ENCODE peak calls at places on chromosome 4, in seven cellular contexts. G, D, O, V, U, Z and L are unnamed samples.

GRCh38 chr4:6716958-6717655 is 1.1 kb downstream of the BLOC1S4 start:
- DNase-seq in D (peak; percentile 59), Z (no peak), U (peak; percentile 34), O (no peak), G (no peak), V (no peak), L (no peak)

GRCh38 chr4:70158576-70158975 is 4.5 kb downstream of the PRR27 start:
- DNase-seq in U (no peak), O (no peak), V (no peak), D (no peak), Z (no peak), G (no peak), L (peak; percentile 34)

GRCh38 chr4:41318839-41319530 is 62.3 kb downstream of the UCHL1 start:
- DNase-seq in O (peak; percentile 72), Z (peak; percentile 58), D (peak; percentile 52), U (no peak), V (peak; percentile 62), G (peak; percentile 61), L (no peak)

GRCh38 chr4:78417603-78418002 is 134.0 kb upstream of the ANXA3 start:
- DNase-seq in U (no peak), O (peak; percentile 57), G (no peak), D (no peak), Z (peak; percentile 50), V (no peak), L (no peak)

GRCh38 chr4:30901781-30902479 is 181.8 kb downstream of the PCDH7 start:
- DNase-seq in Z (no peak), D (no peak), V (no peak), G (peak; percentile 10), O (no peak), U (no peak), L (no peak)

GRCh38 chr4:8869879-8870646 is 1.6 kb downstream of the HMX1 start:
- DNase-seq in D (no peak), V (no peak), O (no peak), U (no peak), G (no peak), Z (peak; percentile 52), L (no peak)

GRCh38 chr4:89939464-89939863 is 44.8 kb downstream of the MMRN1 start:
- DNase-seq in Z (no peak), O (no peak), V (no peak), D (no peak), U (no peak), G (no peak), L (no peak)

GRCh38 chr4:81459233-81459632 is 12.5 kb downstream of the RASGEF1B start:
- DNase-seq in D (no peak), G (no peak), U (no peak), Z (no peak), O (no peak), V (no peak), L (no peak)

GRCh38 chr4:55255171-55255570 is 90.9 kb upstream of the SRD5A3 start:
- DNase-seq in O (peak; percentile 80), G (peak; percentile 84), U (peak; percentile 42), V (no peak), D (peak; percentile 84), Z (no peak), L (no peak)

GRCh38 chr4:5656415-5656814 is 51.9 kb downstream of the EVC2 start:
- DNase-seq in D (no peak), V (no peak), O (no peak), G (no peak), U (no peak), Z (no peak), L (no peak)

GRCh38 chr4:122537388-122538135 is 81.0 kb upstream of the IL2 start:
- DNase-seq in G (no peak), D (no peak), Z (no peak), V (no peak), O (no peak), U (no peak), L (no peak)

GRCh38 chr4:74628808-74629616 is 165.3 kb downstream of the BTC start:
- DNase-seq in O (no peak), G (peak; percentile 73), Z (no peak), U (peak; percentile 26), V (no peak), D (peak; percentile 58), L (no peak)

GRCh38 chr4:4618846-4619245 is 77.0 kb upstream of the STX18 start:
- DNase-seq in U (no peak), D (no peak), V (no peak), O (no peak), Z (no peak), G (no peak), L (no peak)

GRCh38 chr4:128241425-128241913 is 46.1 kb downstream of the PGRMC2 start:
- DNase-seq in D (peak; percentile 93), U (peak; percentile 99), G (peak; percentile 92), Z (no peak), V (no peak), O (peak; percentile 57), L (no peak)

GRCh38 chr4:41358626-41359025 is 101.9 kb downstream of the UCHL1 start:
- DNase-seq in G (peak; percentile 24), O (no peak), U (no peak), V (no peak), Z (no peak), D (peak; percentile 38), L (no peak)

GRCh38 chr4:104022871-104023270 is 303.1 kb upstream of the TACR3 start:
- DNase-seq in U (no peak), G (no peak), D (no peak), O (no peak), V (no peak), Z (no peak), L (no peak)

GRCh38 chr4:16124232-16124631 is 40.4 kb upstream of the PROM1 start:
- DNase-seq in U (no peak), G (no peak), D (no peak), O (no peak), V (no peak), Z (peak; percentile 18), L (no peak)

GRCh38 chr4:127124919-127125318 is 507.8 kb upstream of the INTU start:
- DNase-seq in Z (no peak), O (peak; percentile 28), G (peak; percentile 12), D (peak; percentile 40), U (peak; percentile 24), V (no peak), L (no peak)

GRCh38 chr4:150007512-150007911 is 70.7 kb upstream of the DCLK2 start:
- DNase-seq in O (peak; percentile 89), U (peak; percentile 57), V (no peak), D (peak; percentile 54), G (peak; percentile 43), Z (no peak), L (no peak)

GRCh38 chr4:169005453-169006099 is 4.5 kb downstream of the CBR4 start:
- DNase-seq in G (peak; percentile 35), V (no peak), O (peak; percentile 26), U (peak; percentile 35), D (peak; percentile 56), Z (no peak), L (no peak)
- H3K4me3 ChIP-seq in G (no peak overlapping the region), V (no peak overlapping the region), O (no peak overlapping the region), U (no peak overlapping the region), D (no peak overlapping the region), Z (peak overlapping the region; percentile 71), L (no peak overlapping the region)

GRCh38 chr4:2850966-2851782 is 7.5 kb downstream of the ADD1 start:
- DNase-seq in O (no peak), V (no peak), U (peak; percentile 60), Z (no peak), D (peak; percentile 17), G (no peak), L (no peak)

GRCh38 chr4:2848449-2848848 is 4.8 kb downstream of the ADD1 start:
- DNase-seq in U (peak; percentile 28), G (no peak), Z (no peak), D (no peak), V (no peak), O (peak; percentile 44), L (no peak)

GRCh38 chr4:2852481-2852881 is 8.8 kb downstream of the ADD1 start:
- DNase-seq in V (no peak), D (peak; percentile 22), U (no peak), Z (no peak), O (no peak), G (no peak), L (peak; percentile 82)

GRCh38 chr4:2847297-2847871 is 3.7 kb downstream of the ADD1 start:
- DNase-seq in G (no peak), V (no peak), U (no peak), Z (peak; percentile 48), D (no peak), O (peak; percentile 88), L (no peak)

GRCh38 chr4:2849267-2850140 is 5.9 kb downstream of the ADD1 start:
- DNase-seq in G (no peak), Z (no peak), V (no peak), D (peak; percentile 40), U (no peak), O (no peak), L (no peak)
- H3K9ac ChIP-seq in G (no peak overlapping the region), Z (no peak overlapping the region), V (no peak overlapping the region), D (no peak overlapping the region), U (no peak overlapping the region), O (no peak overlapping the region), L (no peak overlapping the region)

GRCh38 chr4:148375581-148375980 is 66.6 kb downstream of the NR3C2 start:
- DNase-seq in D (no peak), V (no peak), O (no peak), U (no peak), Z (no peak), G (no peak), L (no peak)
- H3K4me3 ChIP-seq in D (no peak overlapping the region), V (peak overlapping the region; percentile 33), O (no peak overlapping the region), U (no peak overlapping the region), Z (no peak overlapping the region), G (no peak overlapping the region), L (peak overlapping the region; percentile 52)

GRCh38 chr4:114019972-114020358 is 40.5 kb upstream of the ARSJ start:
- DNase-seq in D (no peak), Z (no peak), G (no peak), V (no peak), U (no peak), O (no peak), L (no peak)

GRCh38 chr4:114019276-114019971 is 40.0 kb upstream of the ARSJ start:
- DNase-seq in Z (no peak), V (peak; percentile 56), D (peak; percentile 51), U (peak; percentile 21), G (no peak), O (no peak), L (no peak)

GRCh38 chr4:114015444-114015899 is 36.0 kb upstream of the ARSJ start:
- DNase-seq in Z (no peak), D (peak; percentile 97), O (no peak), U (peak; percentile 99), G (peak; percentile 96), V (peak; percentile 99), L (no peak)

GRCh38 chr4:114021445-114021844 is 42.0 kb upstream of the ARSJ start:
- DNase-seq in V (no peak), U (no peak), Z (no peak), O (no peak), D (no peak), G (no peak), L (no peak)

DNA sequence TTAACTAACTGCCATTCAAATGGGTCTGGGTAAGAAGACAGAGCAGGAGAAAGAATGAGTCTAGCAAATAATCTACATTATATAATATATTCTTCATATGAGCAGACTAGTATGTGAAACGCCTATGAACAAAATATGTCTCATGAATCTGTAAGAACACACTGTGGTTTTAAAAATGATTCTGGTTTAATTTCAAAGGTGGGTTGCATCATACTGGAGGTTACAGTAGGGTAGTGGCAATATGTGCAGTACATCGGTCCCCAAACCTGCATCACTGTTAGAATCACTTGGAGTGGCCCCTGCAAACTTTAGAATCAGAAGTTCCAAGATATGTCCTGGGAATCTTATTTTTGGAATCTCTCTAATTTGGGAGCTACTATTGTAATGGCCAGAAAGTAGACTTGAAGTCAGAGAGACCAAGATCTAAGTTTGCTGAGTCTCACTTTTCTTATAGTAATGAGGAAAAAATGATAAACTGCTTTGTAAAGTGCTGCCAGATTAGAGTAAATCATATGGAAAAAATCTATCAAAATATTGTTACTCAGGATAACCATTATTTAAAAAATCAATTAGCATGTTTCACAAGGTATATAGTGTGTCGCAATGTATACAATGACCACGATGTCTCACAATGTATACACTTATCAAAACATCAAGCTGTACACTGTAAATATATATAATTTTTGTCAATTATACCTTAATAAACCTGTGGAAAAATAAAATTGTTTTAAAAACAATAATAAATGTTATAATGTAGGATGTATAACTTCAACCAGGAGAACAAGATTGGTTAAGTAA is 37.9 kb upstream of the ARSJ start:
- DNase-seq in V (no peak), O (no peak), D (no peak), G (no peak), U (no peak), Z (no peak), L (no peak)
- H3K9ac ChIP-seq in V (no peak overlapping the region), O (no peak overlapping the region), D (no peak overlapping the region), G (no peak overlapping the region), U (no peak overlapping the region), Z (no peak overlapping the region), L (no peak overlapping the region)